ENCODE peak calls at places on chromosome 9, in eight cellular contexts. J is mammary epithelial cell, B is upper lobe of left lung, X is esophagus squamous epithelium, F is heart left ventricle, H is psoas muscle, S is cardiac muscle cell, T is fibroblast of lung. M is an unnamed sample.
A peak's percentile ranks its signal among the peaks of the same experiment; 100 is the strongest.

GRCh38 chr9:135372501-135373008 is 107.0 kb upstream of the PPP1R26 start:
- DNase-seq in J (no peak), B (no peak), X (no peak), F (no peak), H (no peak), S (no peak), T (no peak), M (no peak)

GRCh38 chr9:93488239-93488638 is 34.9 kb upstream of the FAM120AOS start:
- DNase-seq in J (no peak), B (no peak), X (no peak), F (no peak), H (no peak), S (no peak), T (no peak), M (no peak)

GRCh38 chr9:97923529-97924108 is 1.3 kb upstream of the TRMO start:
- DNase-seq in J (peak; percentile 72), B (peak; percentile 79), X (peak; percentile 43), F (peak; percentile 57), H (peak; percentile 66), S (peak; percentile 74), T (peak; percentile 88), M (peak; percentile 90)

GRCh38 chr9:105994970-105995369 is 300.6 kb downstream of the TMEM38B start:
- DNase-seq in J (peak; percentile 66), B (no peak), X (no peak), F (no peak), H (no peak), S (no peak), T (no peak), M (no peak)

GRCh38 chr9:118000581-118000980 is 296.4 kb downstream of the TLR4 start:
- DNase-seq in J (no peak), B (no peak), X (no peak), F (no peak), H (no peak), S (no peak), T (no peak), M (peak; percentile 41)

GRCh38 chr9:92954078-92954861 is 6.9 kb downstream of the FGD3 start:
- DNase-seq in J (peak; percentile 89), B (peak; percentile 66), X (peak; percentile 9), F (peak; percentile 73), H (no peak), S (no peak), T (no peak), M (no peak)

GRCh38 chr9:113559834-113560620 is 96.5 kb downstream of the RGS3 start:
- DNase-seq in J (no peak), B (peak; percentile 15), X (no peak), F (no peak), H (no peak), S (no peak), T (no peak), M (no peak)

GRCh38 chr9:113580954-113581311 is 117.4 kb downstream of the RGS3 start:
- DNase-seq in J (no peak), B (no peak), X (no peak), F (no peak), H (no peak), S (no peak), T (no peak), M (no peak)

GRCh38 chr9:108033976-108034964 is 544.7 kb upstream of the KLF4 start:
- DNase-seq in J (peak; percentile 37), B (no peak), X (no peak), F (no peak), H (peak; percentile 24), S (no peak), T (peak; percentile 76), M (no peak)

GRCh38 chr9:2726620-2727335 is 9.5 kb downstream of the KCNV2 start:
- DNase-seq in J (peak; percentile 68), B (no peak), X (no peak), F (no peak), H (no peak), S (no peak), T (no peak), M (no peak)

GRCh38 chr9:4298255-4299005 is 1.4 kb downstream of the GLIS3 start:
- DNase-seq in J (peak; percentile 65), B (peak; percentile 49), X (no peak), F (peak; percentile 33), H (peak; percentile 35), S (peak; percentile 42), T (no peak), M (peak; percentile 44)

GRCh38 chr9:89078860-89079259 is 87.6 kb downstream of the S1PR3 start:
- DNase-seq in J (no peak), B (no peak), X (no peak), F (no peak), H (no peak), S (no peak), T (peak; percentile 71), M (no peak)

GRCh38 chr9:95065224-95065623 is 252.3 kb downstream of the FANCC start:
- DNase-seq in J (peak; percentile 27), B (no peak), X (no peak), F (peak; percentile 67), H (no peak), S (no peak), T (no peak), M (no peak)

GRCh38 chr9:101738566-101739183 is at the start of gene GRIN3A:
- DNase-seq in J (no peak), B (no peak), X (no peak), F (peak; percentile 40), H (peak; percentile 17), S (peak; percentile 21), T (no peak), M (peak; percentile 13)
- TF ChIP-seq CTCF in J (peak; percentile 14), B (no peak), X (no peak), F (peak; percentile 7), H (no peak), S (no peak), T (no peak), M (peak; percentile 25)

DNA sequence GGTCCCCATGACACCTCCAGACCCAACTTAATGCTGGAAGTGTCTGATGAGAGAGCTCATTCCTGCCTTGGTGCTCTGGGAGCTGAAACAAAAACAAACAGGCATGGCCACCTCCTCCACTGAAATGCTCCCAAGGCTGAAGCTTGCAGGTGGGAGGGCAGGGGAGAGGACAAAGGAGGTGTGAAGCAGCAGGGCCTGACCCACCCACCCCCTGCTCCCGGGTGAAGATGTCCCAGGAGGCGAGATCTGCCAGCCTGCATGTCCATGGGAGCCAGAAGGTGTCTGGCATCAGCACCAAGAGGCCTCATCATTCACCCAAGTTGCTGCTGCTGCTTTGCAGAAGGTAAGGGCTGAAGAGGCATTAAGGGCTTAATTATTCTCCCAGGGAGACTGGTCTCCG is 4.2 kb upstream of the CCIN start:
- DNase-seq in J (no peak), B (no peak), X (no peak), F (no peak), H (no peak), S (no peak), T (no peak), M (no peak)
- H3K4me1 ChIP-seq in J (peaks cover 5% of the 10 kb centered on the region), B (peaks cover 15% of the 10 kb centered on the region), X (peaks cover 49% of the 10 kb centered on the region), F (peaks cover 59% of the 10 kb centered on the region), H (peaks cover 5% of the 10 kb centered on the region), S (peaks cover 15% of the 10 kb centered on the region), T (peaks cover 28% of the 10 kb centered on the region), M (peaks cover 6% of the 10 kb centered on the region)

GRCh38 chr9:125447202-125447802 is 185.7 kb downstream of the GAPVD1 start:
- DNase-seq in J (no peak), B (no peak), X (no peak), F (no peak), H (no peak), S (no peak), T (no peak), M (no peak)
- H3K4me3 ChIP-seq in J (no peak overlapping the region), B (no peak overlapping the region), X (no peak overlapping the region), F (no peak overlapping the region), H (no peak overlapping the region), S (no peak overlapping the region), T (no peak overlapping the region), M (no peak overlapping the region)

GRCh38 chr9:124038239-124038638 is 26.7 kb downstream of the LHX2 start:
- DNase-seq in J (no peak), B (no peak), X (no peak), F (no peak), H (no peak), S (no peak), T (no peak), M (no peak)

GRCh38 chr9:124037790-124038189 is 26.2 kb downstream of the LHX2 start:
- DNase-seq in J (no peak), B (no peak), X (no peak), F (no peak), H (no peak), S (no peak), T (no peak), M (no peak)

GRCh38 chr9:124040935-124041816 is 29.6 kb downstream of the LHX2 start:
- DNase-seq in J (no peak), B (peak; percentile 60), X (no peak), F (peak; percentile 52), H (peak; percentile 51), S (peak; percentile 52), T (no peak), M (no peak)

GRCh38 chr9:124040186-124040920 is 28.8 kb downstream of the LHX2 start:
- DNase-seq in J (no peak), B (no peak), X (no peak), F (no peak), H (no peak), S (no peak), T (no peak), M (no peak)

GRCh38 chr9:124038790-124039633 is 27.4 kb downstream of the LHX2 start:
- DNase-seq in J (no peak), B (no peak), X (no peak), F (no peak), H (no peak), S (no peak), T (no peak), M (no peak)
- TF ChIP-seq CTCF in J (no peak), B (no peak), X (no peak), F (no peak), H (no peak), S (no peak), T (no peak), M (no peak)